ENCODE peak calls at places on chromosomes 4 and X, in five cellular contexts. X is aorta, D is neural progenitor cell, V is upper lobe of right lung, M is LoVo. F is an unnamed sample.

GRCh38 chr4:8761167-8761823 is 110.3 kb downstream of the HMX1 start:
- DNase-seq in X (peak), M (no peak), V (peak), D (no peak), F (no peak)

GRCh38 chr4:45453258-45453841 is 670.5 kb downstream of the GABRG1 start:
- DNase-seq in V (no peak), D (peak), X (no peak), M (peak), F (peak)

GRCh38 chr4:186709509-186709908 is 14.1 kb downstream of the FAT1 start:
- DNase-seq in X (no peak), M (no peak), V (no peak), D (no peak), F (no peak)

GRCh38 chr4:48069026-48069425 is 52.5 kb downstream of the NIPAL1 start:
- DNase-seq in V (no peak), X (no peak), M (no peak), D (no peak), F (no peak)

GRCh38 chr4:15848191-15848842 is 70.2 kb downstream of the CD38 start:
- DNase-seq in M (no peak), D (no peak), X (no peak), V (no peak), F (peak)

GRCh38 chrX:56089376-56089775 is 142.8 kb upstream of the KLF8 start:
- DNase-seq in M (no peak), V (no peak), D (no peak), X (no peak), F (no peak)

GRCh38 chr4:6087669-6088068 is 69.4 kb upstream of the C4orf50 start:
- DNase-seq in X (no peak), D (peak), M (peak), V (no peak), F (no peak)

GRCh38 chrX:136823175-136823574 is 42.4 kb upstream of the ARHGEF6 start:
- DNase-seq in M (no peak), X (no peak), V (no peak), D (no peak), F (peak)

GRCh38 chr4:2102045-2102883 is 43.1 kb downstream of the NAT8L start:
- DNase-seq in X (no peak), D (no peak), V (no peak), M (no peak), F (no peak)

GRCh38 chrX:49978191-49978590 is 55.8 kb downstream of the CLCN5 start:
- DNase-seq in D (no peak), X (no peak), M (no peak), V (no peak), F (peak)

GRCh38 chr4:97262769-97263168 is 880.5 kb downstream of the STPG2 start:
- DNase-seq in V (no peak), D (no peak), M (no peak), X (no peak), F (no peak)

GRCh38 chrX:39642071-39642470 is 455.7 kb downstream of the BCOR start:
- DNase-seq in V (no peak), X (no peak), M (no peak), D (no peak), F (no peak)

GRCh38 chr4:79442422-79442821 is 34.4 kb upstream of the GK2 start:
- DNase-seq in V (no peak), D (no peak), M (no peak), X (no peak), F (peak)

GRCh38 chr4:56330691-56331090 is 56.6 kb downstream of the AASDH start:
- DNase-seq in X (no peak), V (no peak), M (no peak), D (peak), F (no peak)

GRCh38 chr4:5024673-5025072 is 5.4 kb upstream of the CYTL1 start:
- DNase-seq in M (no peak), D (no peak), V (no peak), X (no peak), F (no peak)

GRCh38 chrX:102712967-102713677 is 874 bp downstream of the GPRASP2 start:
- DNase-seq in D (peak), M (no peak), X (no peak), V (peak), F (peak)

GRCh38 chr4:100067255-100067654 is 117.2 kb upstream of the H2AZ1 start:
- DNase-seq in D (no peak), V (no peak), X (no peak), M (no peak), F (no peak)

GRCh38 chrX:136219893-136220292 is 31.3 kb downstream of the MAP7D3 start:
- DNase-seq in D (no peak), X (no peak), M (no peak), V (no peak), F (peak)

GRCh38 chr4:85725727-85726170 is 250.8 kb downstream of the ARHGAP24 start:
- DNase-seq in D (no peak), V (no peak), M (no peak), X (no peak), F (peak)

GRCh38 chrX:53280703-53281320 is 572 bp downstream of the IQSEC2 start:
- DNase-seq in V (no peak), M (peak), D (peak), X (no peak), F (peak)

GRCh38 chrX:82757614-82758013 is 750.5 kb upstream of the POU3F4 start:
- DNase-seq in M (no peak), V (no peak), X (no peak), D (no peak), F (no peak)